ENCODE peak calls at places on chromosomes 4 and X, in six cellular contexts. T is astrocyte; A is amniotic stem cell; O is SJSA1; Z is naive thymus-derived CD4-positive, alpha-beta T cell; J is stimulated activated CD4-positive, alpha-beta T cell treated with anti-CD3 and anti-CD28 coated beads, Interleukin-1b, Interleukin-23, amount 100 ng/mL, for 24 hours. Y is an unnamed sample.
A peak's percentile ranks its signal among the peaks of the same experiment; 100 is the strongest.

GRCh38 chrX:72121381-72121780 is 10.3 kb downstream of the RTL5 start:
- DNase-seq in T (peak; percentile 77), A (peak; percentile 24), O (peak; percentile 67), Z (no peak), J (no peak), Y (no peak)

GRCh38 chr4:73127839-73128448 is 58.4 kb upstream of the COX18 start:
- DNase-seq in T (no peak), A (no peak), O (no peak), Z (no peak), J (no peak), Y (no peak)

GRCh38 chrX:52425710-52426245 is 57.0 kb downstream of the XAGE2 start:
- DNase-seq in T (peak; percentile 33), A (no peak), O (peak; percentile 7), Z (no peak), J (no peak), Y (no peak)

GRCh38 chr4:125891597-125892258 is 577.0 kb downstream of the FAT4 start:
- DNase-seq in T (peak; percentile 95), A (peak; percentile 81), O (peak; percentile 97), Z (no peak), J (no peak), Y (no peak)

GRCh38 chrX:120450163-120450562 is 18.9 kb downstream of the LAMP2 start:
- DNase-seq in T (no peak), A (no peak), O (no peak), Z (no peak), J (no peak), Y (no peak)

GRCh38 chr4:142566780-142567179 is 279.3 kb downstream of the INPP4B start:
- DNase-seq in T (no peak), A (no peak), O (no peak), Z (no peak), J (no peak), Y (no peak)

GRCh38 chr4:26787461-26788340 is 72.9 kb upstream of the STIM2 start:
- DNase-seq in T (peak; percentile 79), A (no peak), O (no peak), Z (peak; percentile 28), J (no peak), Y (peak; percentile 56)

GRCh38 chr4:120919358-120919757 is 3.2 kb downstream of the PRDM5 start:
- DNase-seq in T (no peak), A (no peak), O (no peak), Z (no peak), J (no peak), Y (no peak)

GRCh38 chrX:45801554-45801953 is 600.9 kb upstream of the DIPK2B start:
- DNase-seq in T (no peak), A (no peak), O (no peak), Z (no peak), J (no peak), Y (no peak)

GRCh38 chr4:7183780-7184460 is 8.4 kb upstream of the SORCS2 start:
- DNase-seq in T (no peak), A (no peak), O (no peak), Z (no peak), J (no peak), Y (no peak)

GRCh38 chr4:148215202-148215601 is 227.0 kb downstream of the NR3C2 start:
- DNase-seq in T (no peak), A (no peak), O (no peak), Z (no peak), J (no peak), Y (no peak)

GRCh38 chrX:2283111-2283847 is 217.5 kb downstream of the DHRSX start:
- DNase-seq in T (peak; percentile 36), A (no peak), O (no peak), Z (no peak), J (no peak), Y (no peak)

GRCh38 chr4:118417325-118417724 is 64.5 kb upstream of the PRSS12 start:
- DNase-seq in T (peak; percentile 64), A (peak; percentile 37), O (no peak), Z (no peak), J (no peak), Y (no peak)

GRCh38 chr4:88134536-88135361 is 23.7 kb downstream of the ABCG2 start:
- DNase-seq in T (no peak), A (no peak), O (no peak), Z (no peak), J (no peak), Y (no peak)

GRCh38 chr4:107956011-107956410 is 24.7 kb downstream of the CYP2U1 start:
- DNase-seq in T (no peak), A (no peak), O (no peak), Z (no peak), J (no peak), Y (no peak)

GRCh38 chr4:2254665-2255500 is 7.0 kb downstream of the MXD4 start:
- DNase-seq in T (no peak), A (no peak), O (no peak), Z (no peak), J (no peak), Y (no peak)

GRCh38 chr4:74014332-74014731 is 15.9 kb upstream of the CXCL5 start:
- DNase-seq in T (no peak), A (no peak), O (no peak), Z (no peak), J (no peak), Y (no peak)

GRCh38 chr4:75142850-75143249 is 209.9 kb downstream of the PARM1 start:
- DNase-seq in T (no peak), A (no peak), O (no peak), Z (no peak), J (no peak), Y (no peak)

Y was measured in PC-9.